ENCODE peak calls at places on chromosome 10, in ten cellular contexts. I, J, F, K, Z, A, W, U, S and P are unnamed samples.

GRCh38 chr10:18501610-18502009 is 149.8 kb downstream of the NSUN6 start:
- DNase-seq in A (no peak), I (no peak), K (no peak), S (no peak), W (no peak), F (no peak), Z (no peak), U (no peak), J (no peak), P (no peak)

GRCh38 chr10:71801357-71801756 is 28.0 kb upstream of the VSIR start:
- DNase-seq in Z (no peak), A (no peak), F (no peak), I (no peak), S (no peak), U (no peak), J (no peak), W (no peak), K (no peak), P (no peak)

GRCh38 chr10:71651953-71652352 is 67.6 kb downstream of the C10orf105 start:
- DNase-seq in Z (no peak), I (no peak), F (no peak), J (no peak), U (no peak), A (no peak), S (no peak), W (no peak), K (no peak), P (no peak)

GRCh38 chr10:359762-360161 is 224.5 kb downstream of the ZMYND11 start:
- DNase-seq in U (no peak), K (no peak), I (no peak), A (no peak), F (no peak), Z (no peak), W (no peak), S (no peak), J (no peak), P (no peak)

GRCh38 chr10:70197235-70197952 is 27.1 kb upstream of the SAR1A start:
- DNase-seq in K (no peak), W (no peak), J (no peak), U (no peak), Z (no peak), A (no peak), I (no peak), F (no peak), S (no peak), P (no peak)

GRCh38 chr10:62087341-62087740 is 181.3 kb downstream of the RTKN2 start:
- DNase-seq in I (no peak), S (no peak), K (no peak), F (no peak), W (no peak), J (no peak), A (no peak), Z (no peak), U (no peak), P (no peak)

GRCh38 chr10:5458949-5459747 is 40.2 kb downstream of the CALML5 start:
- DNase-seq in I (no peak), Z (no peak), F (no peak), J (no peak), W (no peak), K (no peak), A (no peak), S (no peak), U (no peak), P (no peak)

GRCh38 chr10:75987610-75988009 is 556.2 kb downstream of the LRMDA start:
- DNase-seq in Z (no peak), W (peak), J (no peak), I (no peak), K (no peak), A (no peak), S (no peak), U (no peak), F (no peak), P (no peak)

GRCh38 chr10:53209941-53210611 is 437.5 kb upstream of the MBL2 start:
- DNase-seq in W (no peak), Z (no peak), A (no peak), J (no peak), U (peak), S (no peak), K (no peak), I (no peak), F (no peak), P (no peak)

GRCh38 chr10:6445671-6446278 is 134.3 kb downstream of the PRKCQ start:
- DNase-seq in W (peak), K (peak), S (peak), J (no peak), I (no peak), Z (peak), A (no peak), F (peak), U (peak), P (no peak)

GRCh38 chr10:47040681-47041080 is 129.5 kb downstream of the PTPN20 start:
- DNase-seq in U (no peak), K (no peak), J (no peak), S (peak), W (no peak), A (no peak), Z (no peak), F (no peak), I (no peak), P (no peak)

GRCh38 chr10:14060320-14061070 is 270.2 kb downstream of the FRMD4A start:
- DNase-seq in A (no peak), F (no peak), Z (no peak), W (no peak), J (no peak), I (no peak), S (no peak), K (no peak), U (no peak), P (no peak)

GRCh38 chr10:17335065-17335464 is 107.0 kb downstream of the VIM start:
- DNase-seq in Z (no peak), S (no peak), A (no peak), W (no peak), I (no peak), K (no peak), J (no peak), F (no peak), U (no peak), P (no peak)

GRCh38 chr10:28147706-28148105 is 148.8 kb upstream of the ODAD2 start:
- DNase-seq in F (no peak), U (no peak), J (no peak), S (no peak), K (no peak), A (no peak), Z (no peak), I (no peak), W (no peak), P (no peak)

GRCh38 chr10:86071145-86071544 is 295.4 kb downstream of the GRID1 start:
- DNase-seq in I (no peak), K (peak), Z (no peak), J (no peak), W (no peak), F (no peak), A (no peak), S (no peak), U (no peak), P (no peak)

GRCh38 chr10:6844251-6844650 is 264.2 kb upstream of the PRKCQ start:
- DNase-seq in U (no peak), S (no peak), J (no peak), W (no peak), A (no peak), K (no peak), Z (no peak), F (no peak), I (no peak), P (no peak)

GRCh38 chr10:78893217-78893616 is 175.5 kb upstream of the ZMIZ1 start:
- DNase-seq in F (no peak), W (no peak), U (no peak), S (no peak), J (no peak), K (peak), Z (no peak), A (no peak), I (no peak), P (no peak)

GRCh38 chr10:108911814-108912541 is 1011.3 kb downstream of the XPNPEP1 start:
- DNase-seq in A (peak), F (peak), I (peak), W (peak), S (peak), U (peak), K (peak), Z (no peak), J (peak), P (no peak)

GRCh38 chr10:93458821-93459257 is 23.3 kb downstream of the MYOF start:
- DNase-seq in F (peak), K (no peak), A (peak), U (peak), S (no peak), W (peak), J (peak), Z (peak), I (peak), P (peak)

GRCh38 chr10:112261281-112261822 is 21.8 kb upstream of the TECTB start:
- DNase-seq in F (no peak), S (no peak), J (no peak), W (no peak), I (no peak), A (no peak), Z (no peak), U (no peak), K (no peak), P (no peak)

GRCh38 chr10:69361303-69361614 is 55.5 kb downstream of the TACR2 start:
- DNase-seq in Z (no peak), U (no peak), K (no peak), A (no peak), J (peak), F (no peak), I (peak), S (no peak), W (no peak), P (no peak)

GRCh38 chr10:132912685-132913558 is 29.4 kb downstream of the CFAP46 start:
- DNase-seq in Z (no peak), F (no peak), J (peak), S (no peak), W (no peak), K (no peak), I (no peak), U (peak), A (peak), P (no peak)

GRCh38 chr10:79093658-79094411 is 25.1 kb downstream of the ZMIZ1 start:
- DNase-seq in W (peak), S (peak), K (peak), J (peak), U (peak), Z (peak), I (peak), F (no peak), A (peak), P (no peak)

GRCh38 chr10:490256-490655 is 199.2 kb downstream of the DIP2C start:
- DNase-seq in I (no peak), K (no peak), Z (no peak), J (no peak), S (no peak), U (no peak), A (peak), W (no peak), F (no peak), P (peak)

GRCh38 chr10:79168231-79168630 is 99.5 kb downstream of the ZMIZ1 start:
- DNase-seq in J (no peak), S (no peak), K (no peak), A (no peak), W (no peak), Z (no peak), F (no peak), U (no peak), I (no peak), P (no peak)

GRCh38 chr10:89815049-89815853 is 113.9 kb downstream of the KIF20B start:
- DNase-seq in A (no peak), W (no peak), J (no peak), K (no peak), I (no peak), S (no peak), Z (no peak), F (no peak), U (no peak), P (no peak)

GRCh38 chr10:126062132-126063032 is 166.0 kb downstream of the FANK1 start:
- DNase-seq in J (peak), Z (peak), U (no peak), I (peak), A (peak), K (peak), F (peak), S (no peak), W (peak), P (peak)

GRCh38 chr10:30553625-30554442 is 75.7 kb downstream of the LYZL2 start:
- DNase-seq in A (peak), W (peak), U (peak), S (peak), F (peak), K (peak), Z (peak), I (no peak), J (peak), P (peak)

GRCh38 chr10:33588974-33589600 is 254.6 kb upstream of the NRP1 start:
- DNase-seq in Z (no peak), U (no peak), W (no peak), I (no peak), K (no peak), S (no peak), J (no peak), F (no peak), A (no peak), P (no peak)

GRCh38 chr10:58817499-58817898 is 304.8 kb downstream of the BICC1 start:
- DNase-seq in F (no peak), Z (no peak), S (no peak), U (no peak), A (no peak), W (no peak), I (no peak), J (no peak), K (no peak), P (no peak)

GRCh38 chr10:78972160-78972946 is 96.4 kb upstream of the ZMIZ1 start:
- DNase-seq in S (peak), A (peak), Z (peak), W (peak), J (peak), F (peak), U (no peak), K (peak), I (peak), P (peak)

GRCh38 chr10:79342811-79343541 is 4.3 kb upstream of the PPIF start:
- DNase-seq in W (peak), J (peak), U (no peak), Z (peak), A (no peak), I (peak), S (no peak), F (no peak), K (peak), P (no peak)

GRCh38 chr10:11016959-11017574 is 605 bp upstream of the CELF2 start:
- DNase-seq in F (no peak), A (no peak), U (no peak), K (no peak), I (no peak), S (no peak), W (no peak), J (no peak), Z (no peak), P (no peak)

GRCh38 chr10:6678211-6678803 is 98.2 kb upstream of the PRKCQ start:
- DNase-seq in W (peak), J (peak), K (peak), A (no peak), S (no peak), I (peak), F (peak), U (peak), Z (peak), P (no peak)

GRCh38 chr10:99534939-99535763 is 2.4 kb downstream of the NKX2-3 start:
- DNase-seq in J (no peak), I (no peak), K (no peak), A (no peak), S (no peak), U (peak), W (no peak), Z (no peak), F (no peak), P (peak)

GRCh38 chr10:785539-786214 is 96.2 kb upstream of the DIP2C start:
- DNase-seq in J (no peak), W (peak), Z (no peak), S (no peak), I (no peak), K (peak), F (no peak), U (no peak), A (no peak), P (no peak)

GRCh38 chr10:86044029-86044428 is 322.6 kb downstream of the GRID1 start:
- DNase-seq in K (no peak), Z (no peak), I (no peak), F (no peak), A (no peak), W (no peak), U (no peak), S (no peak), J (no peak), P (no peak)

GRCh38 chr10:72379776-72380175 is 25.1 kb upstream of the DNAJB12 start:
- DNase-seq in W (no peak), A (no peak), S (no peak), U (no peak), I (no peak), J (no peak), Z (no peak), F (no peak), K (no peak), P (no peak)

GRCh38 chr10:71963756-71964668 is at the start of gene CHST3:
- DNase-seq in U (peak), F (no peak), S (peak), W (peak), J (peak), A (peak), Z (peak), I (peak), K (peak), P (peak)

DNA sequence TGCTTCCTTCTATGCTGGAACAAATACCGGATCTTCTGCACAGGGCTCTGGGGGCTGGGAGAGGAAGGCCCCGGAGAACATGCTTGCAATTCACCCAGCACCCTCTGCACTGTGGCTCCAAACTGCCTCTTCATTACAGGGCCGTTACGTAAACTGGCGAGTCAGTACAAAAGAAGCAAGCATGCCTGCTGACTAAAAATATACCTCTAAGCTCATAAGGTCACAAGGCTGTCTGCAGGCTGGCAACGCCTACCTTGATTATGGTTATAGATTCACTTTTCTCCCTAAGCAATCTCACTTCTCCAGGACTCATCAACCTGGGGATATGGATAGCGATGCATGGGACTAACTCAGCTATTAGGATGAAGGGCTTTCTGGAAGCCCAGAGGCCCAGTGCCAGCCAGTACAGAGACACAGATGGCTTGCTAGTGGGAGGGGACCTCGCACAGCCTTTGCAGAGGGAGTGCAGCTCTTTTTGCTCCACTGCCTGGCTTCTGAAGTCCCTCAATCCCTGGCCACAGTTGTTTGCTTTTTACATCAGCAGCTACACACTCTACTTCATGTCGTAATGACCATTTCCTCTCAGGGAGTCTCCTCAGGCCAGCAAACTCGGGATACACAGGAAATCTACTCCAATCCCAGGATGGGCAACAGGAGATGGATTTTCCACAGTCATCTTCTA is 96.1 kb downstream of the SH3PXD2A start:
- DNase-seq in A (no peak), K (peak), F (peak), Z (peak), S (peak), J (no peak), W (no peak), U (no peak), I (no peak), P (peak)
- H3K27ac ChIP-seq in A (peak), K (peak), F (peak), Z (peak), S (peak), J (peak), W (peak), U (peak), I (peak), P (peak)

GRCh38 chr10:97338041-97338440 is 3.5 kb upstream of the FRAT2 start:
- DNase-seq in J (no peak), I (no peak), A (no peak), F (no peak), S (no peak), U (peak), Z (no peak), W (no peak), K (no peak), P (no peak)

GRCh38 chr10:97335188-97335619 is 675 bp upstream of the FRAT2 start:
- DNase-seq in K (peak), W (no peak), Z (no peak), I (peak), A (no peak), F (no peak), S (peak), U (peak), J (no peak), P (no peak)

GRCh38 chr10:97335995-97336394 is 1.5 kb upstream of the FRAT2 start:
- DNase-seq in Z (no peak), S (no peak), I (no peak), J (no peak), U (no peak), F (no peak), W (no peak), K (no peak), A (no peak), P (no peak)

GRCh38 chr10:97336942-97337719 is 2.6 kb upstream of the FRAT2 start:
- DNase-seq in J (peak), W (no peak), F (no peak), I (no peak), S (no peak), Z (peak), K (peak), A (no peak), U (peak), P (no peak)

GRCh38 chr10:97336446-97336845 is 1.9 kb upstream of the FRAT2 start:
- DNase-seq in I (no peak), W (no peak), U (no peak), Z (no peak), A (no peak), S (no peak), K (no peak), F (no peak), J (no peak), P (no peak)
- H3K4me3 ChIP-seq in I (no peak), W (no peak), U (peak), Z (no peak), A (no peak), S (no peak), K (no peak), F (no peak), J (no peak), P (no peak)

DNA sequence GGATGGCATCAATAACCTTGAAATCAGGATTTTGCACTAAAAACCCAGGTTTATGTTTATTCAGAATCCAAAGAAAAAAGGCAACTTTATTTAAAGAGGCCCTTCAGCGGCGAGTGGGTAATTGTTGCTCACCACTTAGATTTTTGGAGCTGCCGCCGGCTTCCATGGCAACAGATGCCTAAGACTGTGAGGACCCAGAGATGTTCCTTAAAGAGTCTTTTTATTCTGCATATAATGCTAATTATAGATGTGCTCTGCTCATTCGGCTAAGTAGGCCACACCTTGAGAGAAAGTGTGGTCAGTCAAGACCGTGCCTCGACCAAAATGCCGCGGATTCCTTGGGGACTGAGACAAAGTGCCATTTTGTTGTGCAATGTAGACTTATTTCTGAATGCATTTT is 21.6 kb upstream of the MGMT start:
- DNase-seq in I (no peak), A (no peak), J (no peak), W (no peak), U (no peak), Z (no peak), F (no peak), S (no peak), K (no peak), P (no peak)
- H3K27ac ChIP-seq in I (no peak), A (no peak), J (no peak), W (no peak), U (no peak), Z (no peak), F (no peak), S (no peak), K (no peak), P (no peak)

GRCh38 chr10:21751341-21752310 is 217.6 kb downstream of the MLLT10 start:
- DNase-seq in J (no peak), U (peak), F (no peak), K (peak), I (no peak), S (no peak), A (no peak), Z (peak), W (no peak), P (no peak)
- H3K4me3 ChIP-seq in J (no peak), U (peak), F (no peak), K (no peak), I (no peak), S (no peak), A (no peak), Z (no peak), W (no peak), P (no peak)

GRCh38 chr10:77510695-77511094 is 126.9 kb downstream of the KCNMA1 start:
- DNase-seq in Z (no peak), I (no peak), J (no peak), U (no peak), S (no peak), A (no peak), W (no peak), K (no peak), F (no peak), P (no peak)

GRCh38 chr10:77510294-77510693 is 127.3 kb downstream of the KCNMA1 start:
- DNase-seq in A (no peak), U (no peak), Z (no peak), S (no peak), J (no peak), F (no peak), K (no peak), W (no peak), I (no peak), P (no peak)

GRCh38 chr10:77512219-77512578 is 125.4 kb downstream of the KCNMA1 start:
- DNase-seq in A (no peak), I (no peak), W (no peak), S (no peak), F (no peak), K (no peak), Z (no peak), J (no peak), U (no peak), P (no peak)

GRCh38 chr10:77513220-77513619 is 124.4 kb downstream of the KCNMA1 start:
- DNase-seq in J (no peak), F (no peak), I (no peak), W (no peak), S (no peak), A (no peak), K (no peak), U (no peak), Z (no peak), P (no peak)

GRCh38 chr10:77511498-77512218 is 126.0 kb downstream of the KCNMA1 start:
- DNase-seq in Z (no peak), W (no peak), S (no peak), F (no peak), J (no peak), U (peak), K (no peak), I (no peak), A (no peak), P (no peak)
- H3K27ac ChIP-seq in Z (no peak), W (peak), S (peak), F (peak), J (no peak), U (no peak), K (no peak), I (no peak), A (no peak), P (peak)